ENCODE peak calls at places on chromosomes 7 and 10, in ten cellular contexts. One of them, this sample, is unnamed. For H3K4me1, the result is how much of the 10 kb centered on the place peaks cover.

GRCh38 chr7:80499350-80499955 is 12.4 kb downstream of the GNAT3 start:
- DNase-seq in K562: no peak
- DNase-seq in ovary: peak
- DNase-seq in CD8-positive, alpha-beta T cell: no peak
- DNase-seq in HepG2: peak
- DNase-seq in tibial artery: no peak
- DNase-seq in right lobe of liver: no peak
- DNase-seq in PC-3: peak
- DNase-seq in adrenal gland: peak
- DNase-seq in IMR-90: peak
- DNase-seq in this sample: no peak

GRCh38 chr10:46251857-46252847 is 34.6 kb upstream of the ANTXRL start:
- DNase-seq in K562: no peak
- DNase-seq in ovary: no peak
- DNase-seq in CD8-positive, alpha-beta T cell: peak
- DNase-seq in HepG2: no peak
- DNase-seq in tibial artery: peak
- DNase-seq in right lobe of liver: no peak
- DNase-seq in PC-3: no peak
- DNase-seq in adrenal gland: no peak
- DNase-seq in IMR-90: no peak
- DNase-seq in this sample: peak

GRCh38 chr10:110387983-110388681 is 83.4 kb upstream of the SMNDC1 start:
- DNase-seq in K562: no peak
- DNase-seq in ovary: no peak
- DNase-seq in CD8-positive, alpha-beta T cell: no peak
- DNase-seq in HepG2: no peak
- DNase-seq in tibial artery: no peak
- DNase-seq in right lobe of liver: no peak
- DNase-seq in PC-3: no peak
- DNase-seq in adrenal gland: no peak
- DNase-seq in IMR-90: no peak
- DNase-seq in this sample: no peak

GRCh38 chr10:104831272-104831671 is 190.2 kb downstream of the SORCS3 start:
- DNase-seq in K562: no peak
- DNase-seq in ovary: no peak
- DNase-seq in CD8-positive, alpha-beta T cell: no peak
- DNase-seq in HepG2: no peak
- DNase-seq in tibial artery: no peak
- DNase-seq in right lobe of liver: no peak
- DNase-seq in PC-3: no peak
- DNase-seq in adrenal gland: no peak
- DNase-seq in IMR-90: no peak
- DNase-seq in this sample: no peak

GRCh38 chr7:111663771-111664170 is 101.5 kb upstream of the IMMP2L start:
- DNase-seq in K562: no peak
- DNase-seq in ovary: no peak
- DNase-seq in CD8-positive, alpha-beta T cell: no peak
- DNase-seq in HepG2: no peak
- DNase-seq in tibial artery: no peak
- DNase-seq in right lobe of liver: no peak
- DNase-seq in PC-3: peak
- DNase-seq in adrenal gland: no peak
- DNase-seq in IMR-90: no peak
- DNase-seq in this sample: no peak

GRCh38 chr10:60186315-60187071 is 203.2 kb downstream of the ANK3 start:
- DNase-seq in K562: no peak
- DNase-seq in ovary: no peak
- DNase-seq in CD8-positive, alpha-beta T cell: no peak
- DNase-seq in HepG2: no peak
- DNase-seq in tibial artery: peak
- DNase-seq in right lobe of liver: peak
- DNase-seq in PC-3: peak
- DNase-seq in adrenal gland: no peak
- DNase-seq in IMR-90: peak
- DNase-seq in this sample: peak

GRCh38 chr7:74429153-74429747 is 24.5 kb upstream of the GTF2IRD1 start:
- DNase-seq in K562: no peak
- DNase-seq in ovary: no peak
- DNase-seq in CD8-positive, alpha-beta T cell: no peak
- DNase-seq in HepG2: no peak
- DNase-seq in tibial artery: no peak
- DNase-seq in right lobe of liver: peak
- DNase-seq in PC-3: no peak
- DNase-seq in adrenal gland: no peak
- DNase-seq in IMR-90: peak
- DNase-seq in this sample: no peak

GRCh38 chr7:127632276-127632910 is 14.5 kb upstream of the PAX4 start:
- DNase-seq in K562: no peak
- DNase-seq in ovary: no peak
- DNase-seq in CD8-positive, alpha-beta T cell: no peak
- DNase-seq in HepG2: no peak
- DNase-seq in tibial artery: no peak
- DNase-seq in right lobe of liver: no peak
- DNase-seq in PC-3: no peak
- DNase-seq in adrenal gland: no peak
- DNase-seq in IMR-90: peak
- DNase-seq in this sample: no peak

GRCh38 chr7:74356589-74357315 is 67.5 kb downstream of the CLIP2 start:
- DNase-seq in K562: no peak
- DNase-seq in ovary: no peak
- DNase-seq in CD8-positive, alpha-beta T cell: no peak
- DNase-seq in HepG2: no peak
- DNase-seq in tibial artery: no peak
- DNase-seq in right lobe of liver: no peak
- DNase-seq in PC-3: peak
- DNase-seq in adrenal gland: no peak
- DNase-seq in IMR-90: peak
- DNase-seq in this sample: no peak

GRCh38 chr7:98284335-98285036 is 3.0 kb downstream of the BRI3 start:
- DNase-seq in K562: no peak
- DNase-seq in ovary: peak
- DNase-seq in CD8-positive, alpha-beta T cell: no peak
- DNase-seq in HepG2: peak
- DNase-seq in tibial artery: peak
- DNase-seq in right lobe of liver: peak
- DNase-seq in PC-3: peak
- DNase-seq in adrenal gland: peak
- DNase-seq in IMR-90: peak
- DNase-seq in this sample: peak

GRCh38 chr10:42868530-42868929 is 85.9 kb downstream of the BMS1 start:
- DNase-seq in K562: no peak
- DNase-seq in ovary: no peak
- DNase-seq in CD8-positive, alpha-beta T cell: no peak
- DNase-seq in HepG2: no peak
- DNase-seq in tibial artery: peak
- DNase-seq in right lobe of liver: no peak
- DNase-seq in PC-3: no peak
- DNase-seq in adrenal gland: no peak
- DNase-seq in IMR-90: no peak
- DNase-seq in this sample: no peak

GRCh38 chr10:42864575-42864974 is 82.0 kb downstream of the BMS1 start:
- DNase-seq in K562: no peak
- DNase-seq in ovary: no peak
- DNase-seq in CD8-positive, alpha-beta T cell: no peak
- DNase-seq in HepG2: peak
- DNase-seq in tibial artery: peak
- DNase-seq in right lobe of liver: no peak
- DNase-seq in PC-3: peak
- DNase-seq in adrenal gland: no peak
- DNase-seq in IMR-90: peak
- DNase-seq in this sample: no peak

GRCh38 chr10:42867571-42867970 is 85.0 kb downstream of the BMS1 start:
- DNase-seq in K562: no peak
- DNase-seq in ovary: no peak
- DNase-seq in CD8-positive, alpha-beta T cell: no peak
- DNase-seq in HepG2: no peak
- DNase-seq in tibial artery: peak
- DNase-seq in right lobe of liver: no peak
- DNase-seq in PC-3: no peak
- DNase-seq in adrenal gland: no peak
- DNase-seq in IMR-90: no peak
- DNase-seq in this sample: no peak

GRCh38 chr10:42865716-42866114 is 83.1 kb downstream of the BMS1 start:
- DNase-seq in K562: no peak
- DNase-seq in ovary: no peak
- DNase-seq in CD8-positive, alpha-beta T cell: no peak
- DNase-seq in HepG2: no peak
- DNase-seq in tibial artery: no peak
- DNase-seq in right lobe of liver: no peak
- DNase-seq in PC-3: no peak
- DNase-seq in adrenal gland: no peak
- DNase-seq in IMR-90: no peak
- DNase-seq in this sample: no peak

GRCh38 chr10:42866115-42866995 is 83.8 kb downstream of the BMS1 start:
- DNase-seq in K562: peak
- DNase-seq in ovary: peak
- DNase-seq in CD8-positive, alpha-beta T cell: peak
- DNase-seq in HepG2: peak
- DNase-seq in tibial artery: peak
- DNase-seq in right lobe of liver: peak
- DNase-seq in PC-3: peak
- DNase-seq in adrenal gland: peak
- DNase-seq in IMR-90: peak
- DNase-seq in this sample: peak
- H3K4me3 ChIP-seq in K562: no peak
- H3K4me3 ChIP-seq in ovary: no peak
- H3K4me3 ChIP-seq in CD8-positive, alpha-beta T cell: peak
- H3K4me3 ChIP-seq in HepG2: peak
- H3K4me3 ChIP-seq in tibial artery: peak
- H3K4me3 ChIP-seq in right lobe of liver: no peak
- H3K4me3 ChIP-seq in PC-3: peak
- H3K4me3 ChIP-seq in adrenal gland: no peak
- H3K4me3 ChIP-seq in IMR-90: peak
- H3K4me3 ChIP-seq in this sample: no peak

GRCh38 chr10:96840841-96841518 is 8.9 kb downstream of the LCOR start:
- DNase-seq in K562: no peak
- DNase-seq in ovary: no peak
- DNase-seq in CD8-positive, alpha-beta T cell: no peak
- DNase-seq in HepG2: peak
- DNase-seq in tibial artery: no peak
- DNase-seq in right lobe of liver: no peak
- DNase-seq in PC-3: peak
- DNase-seq in adrenal gland: no peak
- DNase-seq in IMR-90: peak
- DNase-seq in this sample: no peak

GRCh38 chr10:96846926-96847325 is 14.8 kb downstream of the LCOR start:
- DNase-seq in K562: no peak
- DNase-seq in ovary: no peak
- DNase-seq in CD8-positive, alpha-beta T cell: no peak
- DNase-seq in HepG2: no peak
- DNase-seq in tibial artery: no peak
- DNase-seq in right lobe of liver: no peak
- DNase-seq in PC-3: no peak
- DNase-seq in adrenal gland: no peak
- DNase-seq in IMR-90: no peak
- DNase-seq in this sample: no peak

GRCh38 chr10:96842896-96843723 is 11.0 kb downstream of the LCOR start:
- DNase-seq in K562: no peak
- DNase-seq in ovary: no peak
- DNase-seq in CD8-positive, alpha-beta T cell: no peak
- DNase-seq in HepG2: peak
- DNase-seq in tibial artery: no peak
- DNase-seq in right lobe of liver: no peak
- DNase-seq in PC-3: peak
- DNase-seq in adrenal gland: no peak
- DNase-seq in IMR-90: no peak
- DNase-seq in this sample: no peak

GRCh38 chr10:96846395-96846794 is 14.3 kb downstream of the LCOR start:
- DNase-seq in K562: no peak
- DNase-seq in ovary: no peak
- DNase-seq in CD8-positive, alpha-beta T cell: no peak
- DNase-seq in HepG2: no peak
- DNase-seq in tibial artery: no peak
- DNase-seq in right lobe of liver: no peak
- DNase-seq in PC-3: peak
- DNase-seq in adrenal gland: no peak
- DNase-seq in IMR-90: no peak
- DNase-seq in this sample: no peak

DNA sequence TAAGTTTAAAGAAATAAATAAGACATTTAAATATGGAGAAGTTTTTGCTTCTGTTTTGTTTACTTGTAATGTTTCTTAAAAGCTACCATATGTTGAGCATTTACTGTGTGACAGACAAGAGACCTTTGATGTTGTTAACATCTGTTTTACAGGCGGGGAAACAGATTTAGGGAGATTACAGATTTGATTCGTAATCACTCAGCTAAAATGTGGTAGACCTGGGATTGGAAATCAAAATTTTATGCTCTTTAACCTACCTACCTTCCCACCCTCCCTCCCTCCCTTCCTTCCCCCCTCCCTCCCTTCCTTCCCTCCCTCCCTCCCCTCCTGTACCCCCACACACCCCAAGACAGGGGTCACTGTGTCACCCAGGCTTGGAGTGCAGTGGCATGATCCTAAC is 11.7 kb downstream of the LCOR start:
- DNase-seq in K562: no peak
- DNase-seq in ovary: no peak
- DNase-seq in CD8-positive, alpha-beta T cell: no peak
- DNase-seq in HepG2: no peak
- DNase-seq in tibial artery: no peak
- DNase-seq in right lobe of liver: no peak
- DNase-seq in PC-3: no peak
- DNase-seq in adrenal gland: no peak
- DNase-seq in IMR-90: no peak
- DNase-seq in this sample: no peak
- H3K4me1 ChIP-seq in K562: under half
- H3K4me1 ChIP-seq in ovary: under half
- H3K4me1 ChIP-seq in CD8-positive, alpha-beta T cell: under half
- H3K4me1 ChIP-seq in HepG2: half or more
- H3K4me1 ChIP-seq in tibial artery: under half
- H3K4me1 ChIP-seq in right lobe of liver: under half
- H3K4me1 ChIP-seq in PC-3: under half
- H3K4me1 ChIP-seq in adrenal gland: under half
- H3K4me1 ChIP-seq in IMR-90: under half
- H3K4me1 ChIP-seq in this sample: under half

GRCh38 chr7:140402178-140402835 is 1.6 kb upstream of the RAB19 start:
- DNase-seq in K562: no peak
- DNase-seq in ovary: no peak
- DNase-seq in CD8-positive, alpha-beta T cell: no peak
- DNase-seq in HepG2: no peak
- DNase-seq in tibial artery: no peak
- DNase-seq in right lobe of liver: no peak
- DNase-seq in PC-3: peak
- DNase-seq in adrenal gland: no peak
- DNase-seq in IMR-90: peak
- DNase-seq in this sample: no peak
- TF ChIP-seq CTCF in K562: no peak
- TF ChIP-seq CTCF in ovary: no peak
- TF ChIP-seq CTCF in CD8-positive, alpha-beta T cell: no peak
- TF ChIP-seq CTCF in HepG2: no peak
- TF ChIP-seq CTCF in tibial artery: no peak
- TF ChIP-seq CTCF in right lobe of liver: no peak
- TF ChIP-seq CTCF in PC-3: no peak
- TF ChIP-seq CTCF in adrenal gland: no peak
- TF ChIP-seq CTCF in IMR-90: no peak
- TF ChIP-seq CTCF in this sample: no peak

DNA sequence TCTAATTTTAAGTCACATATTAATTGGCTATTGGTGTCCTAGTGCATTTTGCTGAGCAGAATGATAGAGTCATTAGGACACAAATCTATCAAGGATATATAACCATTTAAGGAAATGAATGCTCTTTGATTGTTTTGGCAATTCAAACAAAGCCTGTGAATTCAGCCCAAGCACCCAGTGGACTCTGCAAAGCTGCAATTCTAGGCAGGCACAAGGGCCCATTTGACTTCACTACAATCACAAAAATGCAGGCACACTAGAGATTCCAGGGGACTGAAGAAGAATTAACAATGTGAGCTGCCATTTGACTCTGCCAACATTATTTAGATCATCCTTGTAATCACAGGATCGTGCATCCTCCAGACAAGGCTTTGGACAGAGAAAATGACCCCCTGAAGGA is 544.2 kb upstream of the PHF14 start:
- DNase-seq in K562: no peak
- DNase-seq in ovary: no peak
- DNase-seq in CD8-positive, alpha-beta T cell: no peak
- DNase-seq in HepG2: no peak
- DNase-seq in tibial artery: no peak
- DNase-seq in right lobe of liver: no peak
- DNase-seq in PC-3: no peak
- DNase-seq in adrenal gland: no peak
- DNase-seq in IMR-90: no peak
- DNase-seq in this sample: no peak
- H3K4me3 ChIP-seq in K562: no peak
- H3K4me3 ChIP-seq in ovary: no peak
- H3K4me3 ChIP-seq in CD8-positive, alpha-beta T cell: no peak
- H3K4me3 ChIP-seq in HepG2: no peak
- H3K4me3 ChIP-seq in tibial artery: no peak
- H3K4me3 ChIP-seq in right lobe of liver: no peak
- H3K4me3 ChIP-seq in PC-3: no peak
- H3K4me3 ChIP-seq in adrenal gland: no peak
- H3K4me3 ChIP-seq in IMR-90: no peak
- H3K4me3 ChIP-seq in this sample: no peak